ENCODE peak calls at places on chromosomes 3 and 15, in four cellular contexts. W, H, R and P are unnamed samples.

GRCh38 chr3:104939196-104939595 is 427.5 kb upstream of the ALCAM start:
- DNase-seq in R (no peak), W (no peak), H (no peak), P (no peak)

GRCh38 chr15:27821273-27821672 is 277.8 kb downstream of the OCA2 start:
- DNase-seq in H (no peak), W (no peak), R (no peak), P (no peak)

GRCh38 chr3:53074761-53075742 is 29.2 kb upstream of the SFMBT1 start:
- DNase-seq in R (no peak), H (no peak), W (no peak), P (no peak)

GRCh38 chr15:48913141-48913540 is 35.2 kb downstream of the EID1 start:
- DNase-seq in W (no peak), R (no peak), H (peak), P (no peak)

GRCh38 chr3:55165278-55165677 is 237.4 kb upstream of the LRTM1 start:
- DNase-seq in W (no peak), H (no peak), R (no peak), P (no peak)

GRCh38 chr3:147397155-147397888 is 9.0 kb downstream of the ZIC4 start:
- DNase-seq in W (no peak), R (peak), H (no peak), P (no peak)

GRCh38 chr15:64522226-64522823 is 61.9 kb downstream of the ZNF609 start:
- DNase-seq in H (peak), R (no peak), W (no peak), P (no peak)

GRCh38 chr3:19384868-19385267 is 236.6 kb downstream of the KCNH8 start:
- DNase-seq in R (no peak), H (no peak), W (no peak), P (no peak)

GRCh38 chr3:172550347-172550943 is 27.2 kb upstream of the TNFSF10 start:
- DNase-seq in W (peak), R (no peak), H (peak), P (no peak)

GRCh38 chr15:71052356-71052755 is 62.9 kb upstream of the THSD4 start:
- DNase-seq in H (peak), R (no peak), W (no peak), P (no peak)

GRCh38 chr3:42214565-42215283 is 51.3 kb downstream of the CCK start:
- DNase-seq in H (peak), R (no peak), W (no peak), P (no peak)

GRCh38 chr15:62958528-62958927 is 84.0 kb upstream of the TPM1 start:
- DNase-seq in H (no peak), W (no peak), R (no peak), P (no peak)

GRCh38 chr3:23249961-23250360 is 46.8 kb downstream of the UBE2E2 start:
- DNase-seq in W (no peak), R (no peak), H (no peak), P (no peak)

GRCh38 chr3:23669541-23670255 is 136.1 kb upstream of the UBE2E1 start:
- DNase-seq in W (peak), R (no peak), H (peak), P (no peak)

GRCh38 chr3:116302087-116302747 is 143.1 kb downstream of the LSAMP start:
- DNase-seq in W (no peak), R (no peak), H (no peak), P (no peak)

GRCh38 chr3:12585970-12586369 is 29.1 kb downstream of the MKRN2 start:
- DNase-seq in H (no peak), W (no peak), R (no peak), P (no peak)

GRCh38 chr15:20294651-20295237 is 246.9 kb downstream of the GOLGA6L6 start:
- DNase-seq in W (no peak), H (no peak), R (no peak), P (peak)

GRCh38 chr3:160440687-160441086 is 8.9 kb downstream of the TRIM59 start:
- DNase-seq in H (no peak), W (no peak), R (no peak), P (no peak)

GRCh38 chr3:185549111-185549510 is 3.3 kb downstream of the LIPH start:
- DNase-seq in R (no peak), H (peak), W (peak), P (no peak)

GRCh38 chr15:74032606-74033561 is 38.4 kb downstream of the PML start:
- DNase-seq in W (no peak), R (no peak), H (no peak), P (no peak)

GRCh38 chr3:11567516-11568467 is 75.9 kb downstream of the VGLL4 start:
- DNase-seq in H (peak), W (peak), R (no peak), P (no peak)

GRCh38 chr3:5687230-5687629 is 499.7 kb downstream of the EDEM1 start:
- DNase-seq in W (no peak), H (no peak), R (no peak), P (no peak)

GRCh38 chr3:163548005-163548404 is 1530.3 kb downstream of the SI start:
- DNase-seq in W (no peak), R (no peak), H (no peak), P (no peak)

DNA sequence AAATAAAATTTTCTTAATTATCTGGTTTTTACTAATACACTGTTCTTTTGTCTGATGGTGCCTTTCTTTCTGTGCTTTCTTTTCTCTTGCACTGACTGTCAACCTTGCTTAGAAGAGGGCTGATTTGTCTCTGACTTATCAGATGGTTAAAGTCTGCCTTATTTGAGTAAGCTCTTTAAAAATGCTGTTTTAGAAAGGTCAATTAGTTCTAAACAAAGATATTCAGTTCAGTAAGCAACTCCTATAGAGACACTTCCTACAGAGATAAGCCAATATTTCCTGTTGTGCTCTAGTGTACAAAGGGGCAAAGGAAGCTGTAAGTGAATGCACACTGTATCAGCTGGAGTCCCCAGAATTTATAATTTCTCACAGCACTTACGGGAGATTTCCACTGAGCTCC is 153.4 kb upstream of the TSPAN3 start:
- DNase-seq in W (no peak), R (peak), H (no peak), P (peak)
- H3K4me2 ChIP-seq in W (no peak), R (peak), H (no peak), P (no peak)

GRCh38 chr3:155367510-155367909 is 74.0 kb upstream of the STRIT1 start:
- DNase-seq in W (no peak), H (no peak), R (no peak), P (no peak)
- H2AFZ ChIP-seq in W (no peak), H (no peak), R (peak), P (peak)

DNA sequence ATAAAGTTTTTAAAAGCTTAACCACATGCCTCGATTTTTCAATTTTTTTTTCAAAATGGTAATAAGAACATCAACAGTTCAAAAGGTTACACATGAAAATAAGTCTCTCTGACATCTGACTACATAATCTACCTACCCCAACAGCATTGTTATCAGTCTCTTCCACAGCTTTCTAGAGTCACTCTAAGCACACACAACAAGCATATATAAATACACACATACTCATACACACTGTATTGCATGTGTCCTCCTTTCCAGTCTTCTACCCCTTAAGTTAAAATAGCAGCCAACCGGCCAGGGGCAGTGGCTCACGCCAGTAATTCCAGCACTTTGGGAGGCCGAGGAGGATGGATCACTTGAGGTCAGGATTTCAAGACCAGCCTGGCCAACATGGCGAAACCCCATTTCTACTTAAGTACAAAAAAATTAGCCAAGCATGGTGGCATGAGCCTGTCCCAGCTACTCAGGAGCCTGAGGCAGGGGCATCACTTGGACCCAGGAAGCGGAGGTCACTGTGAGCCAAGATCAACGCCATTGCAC is 12.2 kb downstream of the TBL1XR1 start:
- DNase-seq in H (no peak), R (no peak), W (no peak), P (no peak)
- H3K4me2 ChIP-seq in H (no peak), R (no peak), W (no peak), P (no peak)

GRCh38 chr3:195271859-195272243 is 892 bp upstream of the XXYLT1 start:
- DNase-seq in W (no peak), R (no peak), H (no peak), P (no peak)

GRCh38 chr3:195269375-195270078 is 1.4 kb downstream of the XXYLT1 start:
- DNase-seq in R (no peak), H (no peak), W (no peak), P (no peak)

GRCh38 chr3:195271116-195271858 is at the start of gene XXYLT1:
- DNase-seq in R (peak), H (peak), W (peak), P (peak)

GRCh38 chr3:195270079-195270349 is 945 bp downstream of the XXYLT1 start:
- DNase-seq in W (no peak), H (no peak), R (no peak), P (no peak)

GRCh38 chr3:195270350-195271115 is 426 bp downstream of the XXYLT1 start:
- DNase-seq in W (peak), R (peak), H (peak), P (peak)
- H2AFZ ChIP-seq in W (no peak), R (peak), H (peak), P (peak)

GRCh38 chr3:133246119-133246518 is 153.7 kb upstream of the BFSP2 start:
- DNase-seq in H (no peak), R (no peak), W (no peak), P (no peak)

GRCh38 chr3:133249490-133249889 is 150.4 kb upstream of the BFSP2 start:
- DNase-seq in W (no peak), R (no peak), H (no peak), P (no peak)

GRCh38 chr3:133248389-133248788 is 151.5 kb upstream of the BFSP2 start:
- DNase-seq in R (no peak), H (no peak), W (no peak), P (no peak)

DNA sequence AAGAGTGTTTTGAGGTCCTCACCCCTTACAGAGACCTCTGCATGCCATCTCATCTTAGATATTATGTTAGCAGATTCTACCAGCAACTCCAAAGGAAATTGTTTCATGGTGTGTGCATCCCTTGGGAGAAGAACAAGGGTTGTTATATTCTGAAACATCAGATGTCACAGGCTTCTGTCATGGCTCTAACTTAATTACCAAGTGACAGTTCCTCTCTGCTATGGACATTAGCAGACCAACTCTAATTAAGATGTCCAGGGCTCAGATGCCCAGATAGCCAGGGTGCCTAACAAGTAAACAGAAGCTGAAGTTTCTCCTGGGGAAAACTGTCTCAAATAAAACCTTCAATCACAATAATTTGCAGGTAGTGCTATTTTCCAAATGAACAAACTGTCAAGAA is 153.1 kb upstream of the BFSP2 start:
- DNase-seq in W (no peak), H (no peak), R (no peak), P (no peak)
- H3K4me2 ChIP-seq in W (no peak), H (no peak), R (no peak), P (no peak)

DNA sequence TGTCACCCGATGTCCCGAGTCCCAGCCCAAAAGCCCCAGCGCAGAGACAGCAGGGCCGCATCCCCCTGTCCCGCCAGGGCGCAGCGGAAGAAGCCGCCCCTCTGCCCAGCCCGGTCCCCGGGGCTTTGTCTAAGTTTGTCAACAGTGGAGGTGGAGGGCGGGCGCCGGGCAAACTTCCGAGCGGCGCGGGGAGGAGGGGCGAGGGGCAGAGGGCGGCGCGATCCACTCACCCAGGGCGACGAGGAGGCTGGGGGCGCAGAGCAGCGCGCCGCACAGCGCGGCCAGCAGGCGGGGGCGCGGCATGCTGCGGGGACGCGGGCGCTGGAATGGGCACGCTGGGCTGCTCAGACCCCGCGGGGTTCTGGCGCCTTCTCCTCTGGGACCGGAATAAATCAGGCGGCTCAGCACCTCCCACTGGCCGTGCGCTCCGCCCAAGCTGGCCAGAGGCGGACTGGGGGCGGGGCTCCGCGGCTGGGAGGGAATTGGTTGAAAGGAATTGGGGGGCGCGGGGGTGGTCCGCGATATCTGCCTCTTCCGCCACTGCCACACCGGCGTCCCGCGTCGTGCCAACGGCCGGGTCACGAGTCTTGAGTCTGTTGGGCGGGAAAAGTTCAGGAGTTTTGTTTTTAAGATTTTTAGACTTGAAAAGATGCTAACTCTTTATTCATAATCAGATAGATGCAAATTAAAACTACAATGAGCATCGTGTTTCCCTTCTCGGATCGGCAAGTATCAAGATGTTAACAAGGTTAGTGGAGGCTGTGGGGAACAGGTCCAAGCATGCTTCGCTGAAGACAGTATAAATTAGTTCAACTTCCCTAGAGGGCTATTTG is at the start of gene MFGE8:
- DNase-seq in H (peak), R (peak), W (no peak), P (peak)
- H2AFZ ChIP-seq in H (peak), R (peak), W (peak), P (peak)